ENCODE peak calls at places on chromosomes 7 and 10, in seven cellular contexts. U is mammary epithelial cell; M is sciatic nerve; V is naive thymus-derived CD8-positive, alpha-beta T cell; J is NCI-H1694; D is GF-D8; X is iris pigment epithelial cell. E is an unnamed sample.

GRCh38 chr7:81574723-81575326 is 195.0 kb downstream of the HGF start:
- DNase-seq in X (peak), D (no peak), V (no peak), U (no peak), J (no peak), M (no peak), E (no peak)

GRCh38 chr10:126088144-126088543 is 191.8 kb downstream of the FANK1 start:
- DNase-seq in U (no peak), M (no peak), X (peak), V (no peak), D (no peak), J (no peak), E (peak)

GRCh38 chr10:132011027-132011426 is 29.3 kb upstream of the BNIP3 start:
- DNase-seq in D (no peak), X (no peak), V (no peak), M (no peak), J (no peak), U (no peak), E (no peak)

GRCh38 chr7:44131173-44132009 is 8.0 kb upstream of the POLD2 start:
- DNase-seq in V (no peak), D (no peak), M (no peak), U (peak), J (peak), X (peak), E (no peak)

GRCh38 chr10:6721480-6721879 is 141.4 kb upstream of the PRKCQ start:
- DNase-seq in D (no peak), M (no peak), J (no peak), X (peak), U (peak), V (no peak), E (peak)

GRCh38 chr7:126079581-126079980 is 1150.0 kb upstream of the POT1 start:
- DNase-seq in V (no peak), M (no peak), D (no peak), X (no peak), U (no peak), J (no peak), E (no peak)

GRCh38 chr10:91653214-91653875 is 20.5 kb upstream of the PPP1R3C start:
- DNase-seq in X (peak), D (no peak), V (no peak), J (no peak), M (no peak), U (peak), E (peak)

GRCh38 chr7:33805630-33806233 is 99.6 kb upstream of the BMPER start:
- DNase-seq in J (no peak), M (no peak), U (peak), V (no peak), D (no peak), X (peak), E (peak)

GRCh38 chr7:44373418-44373740 is 48.0 kb upstream of the CAMK2B start:
- DNase-seq in D (no peak), U (no peak), J (no peak), V (no peak), X (no peak), M (no peak), E (no peak)

GRCh38 chr10:24277771-24278518 is 69.0 kb downstream of the KIAA1217 start:
- DNase-seq in M (no peak), X (peak), V (no peak), J (no peak), U (peak), D (no peak), E (no peak)

GRCh38 chr10:43252785-43253341 is 14.0 kb downstream of the RASGEF1A start:
- DNase-seq in V (peak), D (no peak), X (no peak), U (no peak), J (no peak), M (peak), E (no peak)

GRCh38 chr7:27128776-27129728 is 1.5 kb downstream of the HOXA4 start:
- DNase-seq in J (no peak), D (no peak), M (peak), X (no peak), U (no peak), V (no peak), E (no peak)

GRCh38 chr10:24920907-24921881 is 31.2 kb downstream of the PRTFDC1 start:
- DNase-seq in X (peak), U (peak), M (peak), J (no peak), D (peak), V (no peak), E (peak)

GRCh38 chr7:112997831-112998230 is 88.8 kb downstream of the GPR85 start:
- DNase-seq in M (no peak), X (no peak), U (peak), D (no peak), J (no peak), V (no peak), E (peak)

GRCh38 chr10:34010891-34011290 is 676.4 kb upstream of the NRP1 start:
- DNase-seq in J (no peak), V (no peak), D (no peak), M (no peak), X (peak), U (peak), E (peak)

GRCh38 chr7:101739757-101740398 is 77.5 kb upstream of the CUX1 start:
- DNase-seq in D (no peak), J (no peak), M (no peak), X (no peak), V (no peak), U (peak), E (no peak)

GRCh38 chr10:14926061-14926470 is 27.8 kb downstream of the DCLRE1C start:
- DNase-seq in J (no peak), U (no peak), M (no peak), V (no peak), X (no peak), D (no peak), E (no peak)

GRCh38 chr10:62788861-62789467 is 15.6 kb upstream of the ADO start:
- DNase-seq in J (no peak), D (no peak), X (peak), U (no peak), M (no peak), V (no peak), E (peak)

GRCh38 chr7:50953303-50953702 is 170.6 kb upstream of the GRB10 start:
- DNase-seq in J (no peak), M (no peak), D (no peak), V (no peak), X (peak), U (no peak), E (no peak)

GRCh38 chr10:43386549-43386948 is 15.1 kb downstream of the FXYD4 start:
- DNase-seq in X (no peak), M (no peak), D (no peak), V (no peak), J (no peak), U (no peak), E (no peak)

GRCh38 chr10:13038346-13038745 is 36.8 kb upstream of the CCDC3 start:
- DNase-seq in X (no peak), D (no peak), M (no peak), J (no peak), U (no peak), V (no peak), E (no peak)

GRCh38 chr10:34723746-34724145 is 91.3 kb downstream of the PARD3 start:
- DNase-seq in J (peak), U (peak), V (no peak), D (no peak), M (no peak), X (peak), E (peak)

GRCh38 chr7:66505531-66506451 is 122.9 kb upstream of the KCTD7 start:
- DNase-seq in V (peak), J (no peak), U (no peak), D (no peak), X (no peak), M (peak), E (no peak)

GRCh38 chr7:39609462-39610149 is 13.8 kb upstream of the RALA start:
- DNase-seq in X (no peak), V (peak), J (no peak), U (no peak), M (peak), D (no peak), E (no peak)

GRCh38 chr10:64313967-64314366 is 792.8 kb downstream of the REEP3 start:
- DNase-seq in V (no peak), X (no peak), U (no peak), M (no peak), D (no peak), J (no peak), E (no peak)

GRCh38 chr7:84389242-84389641 is 194.7 kb upstream of the SEMA3A start:
- DNase-seq in X (no peak), V (no peak), M (no peak), J (no peak), D (no peak), U (no peak), E (no peak)

GRCh38 chr10:89615824-89616223 is 29.2 kb downstream of the PANK1 start:
- DNase-seq in M (no peak), X (peak), V (no peak), J (no peak), U (no peak), D (no peak), E (no peak)

GRCh38 chr7:128863433-128863989 is 855 bp downstream of the ATP6V1F start:
- DNase-seq in M (no peak), X (peak), V (no peak), D (peak), U (peak), J (peak), E (peak)

GRCh38 chr7:148772297-148773089 is 73.8 kb downstream of the CUL1 start:
- DNase-seq in J (no peak), X (peak), D (no peak), M (no peak), U (peak), V (no peak), E (peak)

GRCh38 chr7:77457779-77458178 is 41.6 kb upstream of the GSAP start:
- DNase-seq in D (no peak), U (no peak), X (no peak), M (no peak), V (no peak), J (no peak), E (no peak)

GRCh38 chr10:78764436-78764835 is 304.3 kb upstream of the ZMIZ1 start:
- DNase-seq in J (no peak), D (no peak), M (peak), X (no peak), V (no peak), U (no peak), E (no peak)

GRCh38 chr7:107190090-107190489 is 21.3 kb downstream of the HBP1 start:
- DNase-seq in X (no peak), J (no peak), U (no peak), V (no peak), D (no peak), M (no peak), E (no peak)

GRCh38 chr7:157477550-157478212 is 140.9 kb downstream of the DNAJB6 start:
- DNase-seq in U (no peak), V (no peak), M (no peak), X (no peak), J (no peak), D (no peak), E (no peak)

GRCh38 chr10:96814264-96814663 is 17.8 kb upstream of the LCOR start:
- DNase-seq in D (no peak), X (peak), J (no peak), U (peak), V (no peak), M (no peak), E (peak)

GRCh38 chr10:120436431-120437142 is 20.4 kb upstream of the PLPP4 start:
- DNase-seq in V (no peak), D (no peak), J (no peak), M (no peak), X (peak), U (no peak), E (no peak)

GRCh38 chr10:4181690-4182089 is 396.7 kb upstream of the KLF6 start:
- DNase-seq in U (no peak), X (no peak), V (no peak), D (no peak), J (no peak), M (no peak), E (peak)

GRCh38 chr10:112471878-112472487 is 25.0 kb downstream of the VTI1A start:
- DNase-seq in X (peak), M (no peak), V (no peak), U (peak), J (peak), D (peak), E (peak)

GRCh38 chr7:120370954-120371353 is 98.0 kb downstream of the KCND2 start:
- DNase-seq in X (no peak), U (no peak), V (no peak), M (no peak), D (no peak), J (no peak), E (no peak)

GRCh38 chr7:77199008-77199966 is at the start of gene FGL2:
- DNase-seq in M (peak), V (no peak), X (peak), D (no peak), J (no peak), U (peak), E (peak)

GRCh38 chr10:1535337-1535957 is 201.9 kb downstream of the ADARB2 start:
- DNase-seq in X (no peak), J (no peak), V (no peak), M (no peak), U (no peak), D (no peak), E (no peak)

E was measured in AG10803.